ENCODE peak calls at places on chromosomes 6 and 20, in five cellular contexts. S is H9; J is naive thymus-derived CD4-positive, alpha-beta T cell; O is cardiac muscle cell; H is right lobe of liver. E is an unnamed sample.
A peak's percentile ranks its signal among the peaks of the same experiment; 100 is the strongest.

GRCh38 chr6:39958947-39959346 is 24.7 kb upstream of the MOCS1 start:
- DNase-seq in S (no peak), J (no peak), O (no peak), H (no peak), E (no peak)

GRCh38 chr20:13953227-13953626 is 37.2 kb downstream of the SEL1L2 start:
- DNase-seq in S (peak; percentile 71), J (no peak), O (no peak), H (no peak), E (no peak)

GRCh38 chr6:39951716-39952115 is 17.5 kb upstream of the MOCS1 start:
- DNase-seq in S (no peak), J (no peak), O (no peak), H (no peak), E (no peak)

GRCh38 chr6:53250761-53251672 is 97.7 kb downstream of the ELOVL5 start:
- DNase-seq in S (no peak), J (no peak), O (no peak), H (no peak), E (no peak)

GRCh38 chr6:160978141-160978926 is 13.2 kb upstream of the MAP3K4 start:
- DNase-seq in S (no peak), J (no peak), O (no peak), H (no peak), E (no peak)

GRCh38 chr20:19620471-19620870 is 137.6 kb upstream of the RIN2 start:
- DNase-seq in S (peak; percentile 72), J (no peak), O (no peak), H (no peak), E (no peak)

GRCh38 chr6:143705564-143705963 is 27.8 kb downstream of the PHACTR2 start:
- DNase-seq in S (no peak), J (no peak), O (no peak), H (no peak), E (no peak)

GRCh38 chr6:14664112-14664592 is 546.6 kb downstream of the CD83 start:
- DNase-seq in S (no peak), J (peak; percentile 35), O (no peak), H (no peak), E (no peak)

GRCh38 chr6:27268803-27269202 is 21.3 kb downstream of the PRSS16 start:
- DNase-seq in S (no peak), J (no peak), O (no peak), H (no peak), E (no peak)

GRCh38 chr6:119444642-119445557 is 95.3 kb upstream of the MAN1A1 start:
- DNase-seq in S (no peak), J (no peak), O (no peak), H (no peak), E (no peak)

GRCh38 chr6:32940656-32941411 is at the start of gene HLA-DMB:
- DNase-seq in S (peak; percentile 72), J (peak; percentile 73), O (peak; percentile 89), H (peak; percentile 62), E (peak; percentile 62)

GRCh38 chr6:6946477-6947145 is 161.2 kb upstream of the RREB1 start:
- DNase-seq in S (no peak), J (no peak), O (no peak), H (no peak), E (no peak)

DNA sequence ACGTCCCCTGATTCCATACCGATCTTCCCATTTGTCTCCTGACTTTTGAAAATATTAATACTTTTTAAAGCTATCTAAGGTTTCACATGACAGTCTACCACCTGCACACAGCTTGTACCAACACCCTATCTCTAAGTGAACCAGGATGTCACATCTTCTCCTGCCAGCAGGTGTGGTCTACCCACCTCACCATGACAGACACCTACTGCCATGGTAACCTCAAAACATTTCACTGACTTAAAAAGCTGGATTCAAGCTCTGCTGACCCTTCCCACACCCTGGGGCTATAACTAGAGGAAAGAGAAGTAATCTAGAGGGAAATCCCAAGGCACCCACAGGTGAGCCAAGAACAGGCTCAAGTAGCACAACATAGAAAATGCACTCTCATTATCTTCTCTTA is 1.2 kb downstream of the SLC17A3 start:
- DNase-seq in S (no peak), J (peak; percentile 24), O (no peak), H (no peak), E (no peak)
- H3K27me3 ChIP-seq in S (no peaks in the 10 kb centered on the region), J (no peaks in the 10 kb centered on the region), O (peaks cover 11% of the 10 kb centered on the region), H (no peaks in the 10 kb centered on the region), E (no peaks in the 10 kb centered on the region)

GRCh38 chr6:42010909-42011308 is 39.4 kb upstream of the TAF8 start:
- DNase-seq in S (no peak), J (no peak), O (no peak), H (no peak), E (no peak)

GRCh38 chr6:42009844-42010184 is 40.5 kb upstream of the TAF8 start:
- DNase-seq in S (no peak), J (no peak), O (no peak), H (no peak), E (no peak)

GRCh38 chr6:42010185-42010872 is 40.0 kb upstream of the TAF8 start:
- DNase-seq in S (peak; percentile 69), J (peak; percentile 21), O (no peak), H (peak; percentile 40), E (no peak)

GRCh38 chr6:42007286-42007685 is 43.0 kb upstream of the TAF8 start:
- DNase-seq in S (no peak), J (no peak), O (no peak), H (no peak), E (no peak)

DNA sequence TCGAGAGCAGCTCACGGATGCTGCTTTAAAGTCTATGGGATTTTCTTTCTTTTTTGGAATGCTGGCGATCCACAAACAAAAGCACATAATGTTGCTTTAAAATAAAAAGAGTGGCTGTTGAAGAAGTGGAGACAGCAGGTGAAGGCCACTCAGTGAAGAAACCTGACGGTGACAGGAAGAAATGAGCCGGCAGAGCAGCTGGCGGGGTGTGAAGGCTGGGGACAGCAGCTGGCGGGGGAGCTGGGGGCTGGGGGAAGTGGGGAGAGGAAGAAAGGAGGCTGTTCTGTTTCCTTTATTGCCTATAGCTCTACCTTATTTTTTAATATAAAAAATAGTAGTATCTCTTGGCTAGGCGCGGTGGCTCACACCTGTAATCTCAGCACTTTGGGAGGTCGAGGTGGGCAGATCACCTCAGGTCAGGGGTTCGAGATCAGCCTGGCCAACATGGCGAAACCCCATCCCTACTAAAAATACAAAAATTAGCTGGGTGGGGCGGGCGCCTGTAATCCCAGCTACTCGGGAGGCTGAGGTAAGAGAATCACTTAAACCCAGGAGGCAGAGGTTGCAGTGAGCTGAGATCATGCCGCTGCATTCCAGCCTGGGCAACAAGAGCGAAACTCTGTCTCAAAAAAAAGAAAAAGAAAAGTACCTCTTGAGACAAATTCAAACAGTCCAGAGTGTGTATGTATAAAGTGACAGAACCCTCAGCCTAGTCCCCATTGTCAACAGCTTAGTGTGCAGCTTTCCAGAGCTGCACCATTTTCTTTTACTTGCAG is 42.4 kb upstream of the TAF8 start:
- DNase-seq in S (no peak), J (peak; percentile 57), O (no peak), H (no peak), E (no peak)
- H3K27ac ChIP-seq in S (no peak overlapping the region), J (peak overlapping the region; percentile 58), O (no peak overlapping the region), H (no peak overlapping the region), E (no peak overlapping the region)

DNA sequence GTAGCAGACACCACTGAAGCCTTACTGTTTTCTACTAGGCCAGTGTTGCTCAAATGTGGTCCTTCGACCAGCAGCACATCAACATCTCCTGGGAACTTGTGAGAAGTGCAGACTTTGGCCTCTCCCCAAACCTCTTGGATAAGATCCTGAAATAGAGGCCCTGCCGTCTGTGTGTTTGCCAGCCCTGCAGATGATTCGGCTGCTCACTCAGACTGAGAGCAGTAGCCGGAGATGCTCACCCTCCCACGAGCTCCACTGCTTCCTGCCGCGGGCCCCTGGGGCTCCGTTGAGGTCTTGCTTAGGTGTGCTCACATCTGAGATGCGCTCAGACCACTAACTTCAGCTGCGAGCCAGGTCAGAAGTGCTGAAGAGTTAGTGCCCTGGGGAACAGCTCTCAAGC is 129.4 kb upstream of the SSTR4 start:
- DNase-seq in S (no peak), J (no peak), O (no peak), H (no peak), E (peak; percentile 43)
- H3K27me3 ChIP-seq in S (no peaks in the 10 kb centered on the region), J (no peaks in the 10 kb centered on the region), O (peaks cover 13% of the 10 kb centered on the region), H (no peaks in the 10 kb centered on the region), E (no peaks in the 10 kb centered on the region)

GRCh38 chr6:125808060-125808459 is 17.3 kb downstream of the NCOA7 start:
- DNase-seq in S (no peak), J (no peak), O (no peak), H (no peak), E (no peak)
- H3K27ac ChIP-seq in S (no peak overlapping the region), J (no peak overlapping the region), O (no peak overlapping the region), H (no peak overlapping the region), E (no peak overlapping the region)

GRCh38 chr20:57265649-57266250 is 691 bp downstream of the BMP7 start:
- DNase-seq in S (peak; percentile 50), J (no peak), O (no peak), H (no peak), E (no peak)
- H3K27me3 ChIP-seq in S (peaks cover 49% of the 10 kb centered on the region), J (no peaks in the 10 kb centered on the region), O (peaks cover 14% of the 10 kb centered on the region), H (peaks cover 19% of the 10 kb centered on the region), E (peaks cover 88% of the 10 kb centered on the region)

DNA sequence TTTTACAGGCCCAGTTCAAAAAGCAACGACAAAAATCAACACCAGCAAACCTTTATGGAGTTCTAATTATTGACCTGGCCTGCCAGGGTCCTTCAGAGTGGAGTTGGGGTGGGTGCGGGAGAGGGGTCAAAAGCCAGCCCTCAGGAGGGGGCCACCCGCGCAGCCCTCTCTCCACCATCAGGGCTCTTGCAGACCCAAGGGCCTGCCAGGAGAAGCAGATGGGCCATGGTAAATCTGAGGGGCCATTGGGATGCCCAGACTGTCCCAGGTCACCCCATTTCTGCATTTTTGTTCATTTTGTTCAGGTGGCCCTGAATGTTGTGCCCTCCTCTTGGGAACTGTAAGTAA is 88.4 kb downstream of the DHX35 start:
- DNase-seq in S (no peak), J (no peak), O (no peak), H (no peak), E (no peak)
- H3K27ac ChIP-seq in S (no peak overlapping the region), J (peak overlapping the region; percentile 32), O (no peak overlapping the region), H (no peak overlapping the region), E (no peak overlapping the region)

GRCh38 chr6:10415593-10416480 is 963 bp upstream of the TFAP2A start:
- DNase-seq in S (no peak), J (no peak), O (no peak), H (no peak), E (no peak)
- H3K27me3 ChIP-seq in S (peaks cover 80% of the 10 kb centered on the region), J (peaks cover 32% of the 10 kb centered on the region), O (peaks cover 100% of the 10 kb centered on the region), H (peaks cover 67% of the 10 kb centered on the region), E (peaks cover 97% of the 10 kb centered on the region)